ENCODE peak calls at places on chromosome 21, in eight cellular contexts. Q, O, E, V, D, W, J and F are unnamed samples.
A peak's percentile ranks its signal among the peaks of the same experiment; 100 is the strongest.

GRCh38 chr21:38574895-38575294 is 76.6 kb upstream of the ERG start:
- DNase-seq in Q (no peak), O (no peak), E (no peak), V (no peak), D (no peak), W (no peak), J (no peak), F (no peak)

GRCh38 chr21:27466175-27466574 is 499.3 kb upstream of the ADAMTS5 start:
- DNase-seq in Q (no peak), O (no peak), E (no peak), V (no peak), D (no peak), W (no peak), J (no peak), F (no peak)

GRCh38 chr21:39564200-39564599 is 48.5 kb upstream of the B3GALT5 start:
- DNase-seq in Q (peak; percentile 42), O (no peak), E (no peak), V (no peak), D (no peak), W (no peak), J (no peak), F (no peak)

GRCh38 chr21:15842565-15842880 is 112.7 kb downstream of the USP25 start:
- DNase-seq in Q (no peak), O (no peak), E (no peak), V (no peak), D (no peak), W (no peak), J (no peak), F (no peak)

GRCh38 chr21:38167345-38167744 is 89.4 kb upstream of the KCNJ15 start:
- DNase-seq in Q (no peak), O (no peak), E (no peak), V (no peak), D (no peak), W (no peak), J (no peak), F (no peak)

GRCh38 chr21:39153373-39153772 is 29.9 kb downstream of the PSMG1 start:
- DNase-seq in Q (no peak), O (no peak), E (peak; percentile 24), V (peak; percentile 43), D (no peak), W (no peak), J (no peak), F (no peak)

GRCh38 chr21:41008971-41009370 is 159.0 kb upstream of the BACE2 start:
- DNase-seq in Q (no peak), O (no peak), E (no peak), V (no peak), D (no peak), W (no peak), J (no peak), F (no peak)

GRCh38 chr21:14453964-14454641 is 71.2 kb upstream of the HSPA13 start:
- DNase-seq in Q (no peak), O (no peak), E (no peak), V (peak; percentile 1), D (no peak), W (no peak), J (no peak), F (no peak)

GRCh38 chr21:7916329-7917303 is 2604.8 kb upstream of the TPTE start:
- DNase-seq in Q (no peak), O (no peak), E (no peak), V (no peak), D (no peak), W (no peak), J (no peak), F (no peak)

GRCh38 chr21:14686466-14687276 is 140.6 kb upstream of the SAMSN1 start:
- DNase-seq in Q (no peak), O (no peak), E (no peak), V (no peak), D (no peak), W (no peak), J (no peak), F (no peak)

GRCh38 chr21:27145134-27145798 is 178.4 kb upstream of the ADAMTS5 start:
- DNase-seq in Q (no peak), O (no peak), E (no peak), V (no peak), D (no peak), W (no peak), J (no peak), F (no peak)

GRCh38 chr21:28025111-28025510 is 967.6 kb downstream of the LTN1 start:
- DNase-seq in Q (no peak), O (no peak), E (no peak), V (no peak), D (no peak), W (no peak), J (no peak), F (no peak)

GRCh38 chr21:29192999-29193563 is 62.6 kb downstream of the MAP3K7CL start:
- DNase-seq in Q (peak; percentile 30), O (no peak), E (peak; percentile 57), V (no peak), D (no peak), W (no peak), J (no peak), F (no peak)

GRCh38 chr21:29072873-29073221 is 601 bp downstream of the CCT8 start:
- DNase-seq in Q (no peak), O (no peak), E (peak; percentile 35), V (peak; percentile 33), D (no peak), W (no peak), J (no peak), F (no peak)

GRCh38 chr21:40635336-40635735 is 211.6 kb downstream of the DSCAM start:
- DNase-seq in Q (no peak), O (no peak), E (no peak), V (no peak), D (no peak), W (no peak), J (no peak), F (no peak)

GRCh38 chr21:17476006-17476405 is 36.8 kb upstream of the CXADR start:
- DNase-seq in Q (no peak), O (no peak), E (no peak), V (no peak), D (no peak), W (no peak), J (no peak), F (no peak)

GRCh38 chr21:29075706-29076447 is 2.4 kb upstream of the CCT8 start:
- DNase-seq in Q (no peak), O (no peak), E (peak; percentile 50), V (no peak), D (no peak), W (no peak), J (no peak), F (no peak)

GRCh38 chr21:46554431-46555224 is 50.3 kb downstream of the S100B start:
- DNase-seq in Q (no peak), O (no peak), E (no peak), V (no peak), D (no peak), W (no peak), J (no peak), F (no peak)
- TF ChIP-seq CTCF in Q (no peak), O (no peak), E (no peak), V (no peak), D (no peak), W (no peak), J (no peak), F (no peak)

GRCh38 chr21:34857874-34858273 is 189.1 kb downstream of the CLIC6 start:
- DNase-seq in Q (no peak), O (no peak), E (no peak), V (no peak), D (no peak), W (no peak), J (no peak), F (no peak)
- TF ChIP-seq CTCF in Q (no peak), O (peak; percentile 40), E (peak; percentile 22), V (peak; percentile 31), D (peak; percentile 40), W (no peak), J (no peak), F (peak; percentile 49)

GRCh38 chr21:32306021-32306780 is 7.5 kb downstream of the MRAP start:
- DNase-seq in Q (no peak), O (peak; percentile 50), E (no peak), V (peak; percentile 91), D (peak; percentile 17), W (no peak), J (peak; percentile 14), F (no peak)
- TF ChIP-seq CTCF in Q (peak; percentile 52), O (peak; percentile 57), E (peak; percentile 8), V (peak; percentile 88), D (peak; percentile 57), W (no peak), J (no peak), F (peak; percentile 45)

DNA sequence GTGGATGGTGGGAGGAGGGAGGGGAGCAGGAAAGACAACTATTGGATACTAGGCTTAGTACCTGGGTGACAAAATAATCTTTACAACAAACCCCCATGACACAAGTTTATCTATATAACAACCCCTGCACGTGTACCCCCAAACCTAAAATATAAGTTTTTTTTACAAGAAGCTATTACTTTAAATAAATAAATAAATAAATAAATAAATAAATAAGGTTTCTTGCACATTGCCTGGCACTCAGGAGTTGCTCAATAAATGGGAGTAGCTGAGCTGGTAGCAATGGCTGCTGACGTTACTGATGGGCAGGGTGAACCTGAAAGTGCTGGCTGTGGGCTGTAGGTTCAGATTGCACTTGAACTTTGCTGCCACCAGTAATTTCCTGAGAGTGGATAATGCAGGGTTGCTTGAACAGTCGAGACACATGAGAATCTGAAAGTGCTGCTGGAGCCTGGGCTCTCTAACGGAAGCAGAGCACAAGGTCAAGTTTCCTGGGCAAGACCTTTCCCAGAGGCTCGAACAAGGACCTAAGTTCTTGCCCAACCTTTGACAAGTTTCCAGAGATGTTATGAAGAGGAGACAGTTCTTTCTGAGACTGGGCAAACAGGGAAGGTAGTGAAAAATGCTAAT is 14.8 kb upstream of the KCNE2 start:
- DNase-seq in Q (no peak), O (no peak), E (no peak), V (no peak), D (no peak), W (no peak), J (no peak), F (no peak)
- TF ChIP-seq CTCF in Q (no peak), O (no peak), E (no peak), V (no peak), D (no peak), W (no peak), J (no peak), F (no peak)

DNA sequence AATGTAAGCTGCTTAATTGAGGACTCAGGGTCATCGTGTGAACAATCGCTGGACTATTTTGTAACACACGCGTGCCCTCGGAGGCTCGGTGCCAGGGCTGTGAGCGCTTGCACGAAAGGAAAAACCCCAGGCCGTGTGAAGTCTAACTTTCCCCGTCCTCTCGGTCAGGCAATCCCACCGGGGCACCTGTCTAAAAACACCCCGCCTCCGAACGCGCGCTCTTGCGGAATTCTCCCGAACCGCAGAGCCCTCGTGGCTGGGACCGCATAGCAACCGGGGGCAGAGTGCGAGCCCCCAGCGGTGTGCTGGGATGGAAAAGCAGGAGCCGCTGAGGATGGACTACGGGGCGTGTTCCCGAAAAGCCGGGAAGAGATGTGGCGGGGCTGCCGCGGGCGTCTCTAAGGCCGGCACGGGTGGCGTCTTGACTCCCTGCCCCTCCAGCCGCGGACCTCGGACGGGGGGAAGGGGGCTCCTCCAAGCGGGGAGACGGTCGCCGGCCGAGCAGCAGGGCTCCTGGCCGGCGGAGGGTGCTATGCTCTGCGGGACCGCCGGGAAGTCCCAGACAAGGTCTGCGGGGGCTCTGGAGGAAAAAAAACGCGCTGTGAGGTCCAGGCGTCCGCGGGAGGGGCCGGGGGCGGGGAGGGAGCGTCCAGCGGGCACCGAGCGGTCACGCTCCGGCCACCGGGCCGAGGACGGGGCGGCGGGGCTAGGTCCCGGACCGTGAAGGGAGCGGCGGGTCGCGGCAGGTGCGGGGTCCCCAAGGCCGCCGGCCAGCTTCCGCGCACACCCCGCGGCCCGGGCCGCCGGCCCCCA is 936 bp downstream of the ZBTB21 start:
- DNase-seq in Q (peak; percentile 43), O (peak; percentile 28), E (peak; percentile 71), V (peak; percentile 78), D (peak; percentile 47), W (peak; percentile 39), J (peak; percentile 56), F (no peak)
- TF ChIP-seq CTCF in Q (peak; percentile 54), O (peak; percentile 51), E (no peak), V (peak; percentile 17), D (peak; percentile 45), W (peak; percentile 14), J (no peak), F (peak; percentile 72)

GRCh38 chr21:19507682-19508260 is 1104.2 kb upstream of the TMPRSS15 start:
- DNase-seq in Q (no peak), O (no peak), E (peak; percentile 1), V (peak; percentile 31), D (no peak), W (no peak), J (no peak), F (no peak)
- TF ChIP-seq CTCF in Q (no peak), O (peak; percentile 64), E (peak; percentile 8), V (peak; percentile 62), D (peak; percentile 73), W (no peak), J (peak; percentile 23), F (peak; percentile 71)